ENCODE peak calls at places on chromosomes 3 and 15, in five cellular contexts. B, T, P, M and A are unnamed samples.

GRCh38 chr15:68228143-68228970 is 1.2 kb downstream of the CLN6 start:
- DNase-seq in B (no peak), T (no peak), P (peak; percentile 29), M (no peak), A (peak; percentile 14)

GRCh38 chr15:100595964-100596363 is 6.0 kb downstream of the LINS1 start:
- DNase-seq in B (no peak), T (no peak), P (peak; percentile 23), M (no peak), A (no peak)

GRCh38 chr15:92272106-92272505 is 121.6 kb upstream of the ST8SIA2 start:
- DNase-seq in B (no peak), T (no peak), P (no peak), M (no peak), A (no peak)

GRCh38 chr15:59696332-59696731 is 7.2 kb upstream of the BNIP2 start:
- DNase-seq in B (no peak), T (no peak), P (no peak), M (no peak), A (no peak)

GRCh38 chr3:133037440-133037839 is 751 bp upstream of the TMEM108 start:
- DNase-seq in B (no peak), T (no peak), P (no peak), M (no peak), A (no peak)

GRCh38 chr15:49675051-49675450 is 54.2 kb downstream of the DTWD1 start:
- DNase-seq in B (no peak), T (no peak), P (no peak), M (no peak), A (no peak)

GRCh38 chr3:171614318-171614967 is 154.2 kb upstream of the TNIK start:
- DNase-seq in B (peak; percentile 19), T (peak; percentile 61), P (peak; percentile 38), M (no peak), A (no peak)

GRCh38 chr15:74565381-74566085 is 24.5 kb downstream of the ARID3B start:
- DNase-seq in B (no peak), T (no peak), P (no peak), M (no peak), A (no peak)

GRCh38 chr15:75620043-75620775 is 5.3 kb downstream of the SNUPN start:
- DNase-seq in B (no peak), T (no peak), P (no peak), M (no peak), A (peak; percentile 34)

GRCh38 chr3:133208184-133208583 is 170.0 kb downstream of the TMEM108 start:
- DNase-seq in B (no peak), T (no peak), P (no peak), M (no peak), A (no peak)

GRCh38 chr3:158935846-158936245 is 134.0 kb downstream of the MFSD1 start:
- DNase-seq in B (no peak), T (no peak), P (no peak), M (no peak), A (no peak)

GRCh38 chr3:127454968-127455367 is 135.6 kb downstream of the TPRA1 start:
- DNase-seq in B (no peak), T (no peak), P (no peak), M (no peak), A (peak; percentile 49)

GRCh38 chr3:127456471-127457093 is 134.0 kb downstream of the TPRA1 start:
- DNase-seq in B (peak; percentile 32), T (no peak), P (no peak), M (peak; percentile 23), A (no peak)

GRCh38 chr3:127454051-127454450 is 136.5 kb downstream of the TPRA1 start:
- DNase-seq in B (peak; percentile 3), T (no peak), P (no peak), M (peak; percentile 1), A (peak; percentile 46)

GRCh38 chr3:127457094-127457475 is 133.4 kb downstream of the TPRA1 start:
- DNase-seq in B (peak; percentile 28), T (no peak), P (no peak), M (peak; percentile 60), A (peak; percentile 25)

GRCh38 chr3:127455541-127456450 is 134.7 kb downstream of the TPRA1 start:
- DNase-seq in B (peak; percentile 65), T (peak; percentile 86), P (peak; percentile 81), M (peak; percentile 64), A (peak; percentile 45)
- H3K4me3 ChIP-seq in B (no peak overlapping the region), T (peak overlapping the region; percentile 47), P (no peak overlapping the region), M (no peak overlapping the region), A (no peak overlapping the region)

GRCh38 chr3:135905058-135905724 is 60.3 kb upstream of the PPP2R3A start:
- DNase-seq in B (no peak), T (no peak), P (no peak), M (no peak), A (no peak)
- TF ChIP-seq CTCF in B (no peak), T (no peak), P (no peak), M (no peak), A (no peak)

GRCh38 chr3:50356553-50356952 is 2.8 kb downstream of the TMEM115 start:
- DNase-seq in B (peak; percentile 62), T (no peak), P (peak; percentile 38), M (no peak), A (no peak)

GRCh38 chr3:50358355-50358926 is 880 bp downstream of the TMEM115 start:
- DNase-seq in B (no peak), T (no peak), P (no peak), M (no peak), A (no peak)

GRCh38 chr3:50359760-50360110 is 414 bp upstream of the TMEM115 start:
- DNase-seq in B (no peak), T (no peak), P (no peak), M (no peak), A (no peak)

GRCh38 chr3:50355829-50356552 is 3.3 kb downstream of the TMEM115 start:
- DNase-seq in B (peak; percentile 45), T (no peak), P (no peak), M (no peak), A (no peak)

GRCh38 chr3:50358927-50359759 is at the start of gene TMEM115:
- DNase-seq in B (peak; percentile 98), T (peak; percentile 96), P (peak; percentile 88), M (peak; percentile 99), A (peak; percentile 99)
- TF ChIP-seq POLR2A in B (peak; percentile 44), T (no peak), P (peak; percentile 63), M (peak; percentile 73), A (no peak)

GRCh38 chr3:98534734-98535133 is 3.0 kb downstream of the GPR15 start:
- DNase-seq in B (no peak), T (no peak), P (no peak), M (no peak), A (no peak)

GRCh38 chr3:98532275-98532637 is 478 bp downstream of the GPR15 start:
- DNase-seq in B (no peak), T (no peak), P (no peak), M (no peak), A (no peak)

GRCh38 chr3:98536456-98537017 is 4.8 kb downstream of the GPR15 start:
- DNase-seq in B (no peak), T (no peak), P (no peak), M (no peak), A (no peak)

GRCh38 chr3:98532709-98533571 is 1.2 kb downstream of the GPR15 start:
- DNase-seq in B (no peak), T (no peak), P (no peak), M (no peak), A (no peak)

GRCh38 chr3:98534168-98534567 is 2.4 kb downstream of the GPR15 start:
- DNase-seq in B (no peak), T (no peak), P (no peak), M (no peak), A (no peak)
- H3K4me3 ChIP-seq in B (no peak overlapping the region), T (no peak overlapping the region), P (no peak overlapping the region), M (no peak overlapping the region), A (no peak overlapping the region)

DNA sequence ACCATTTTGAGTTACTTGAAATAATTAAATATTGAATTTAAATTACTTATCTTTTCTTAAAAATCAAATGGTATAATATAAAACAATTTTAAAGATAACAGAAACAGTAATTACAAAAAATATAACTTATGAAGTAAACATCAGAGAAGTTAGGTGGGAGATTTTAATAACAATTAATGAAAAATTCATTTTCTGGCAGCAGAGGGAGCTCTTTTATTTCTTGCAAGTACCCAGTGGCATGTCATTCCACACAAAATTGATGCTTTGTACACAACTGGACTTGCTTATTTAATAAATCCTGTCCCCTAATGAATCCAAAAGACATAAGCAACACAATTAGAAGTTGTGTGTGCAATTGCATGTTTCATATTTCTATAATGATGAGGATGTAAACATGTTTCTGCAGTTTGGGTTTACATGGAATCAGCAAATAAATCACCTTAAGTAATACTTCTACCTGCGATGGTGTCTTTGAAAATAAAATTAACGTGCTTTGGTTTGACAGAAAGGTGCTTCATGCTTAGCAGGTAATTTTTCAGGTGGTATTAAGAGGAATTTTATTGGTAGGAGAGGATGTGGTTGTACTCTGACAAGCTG is 861.3 kb downstream of the ZPLD1 start:
- DNase-seq in B (no peak), T (no peak), P (no peak), M (no peak), A (no peak)
- TF ChIP-seq CTCF in B (peak; percentile 13), T (no peak), P (no peak), M (no peak), A (no peak)

GRCh38 chr3:197750863-197751737 is 1.4 kb downstream of the FYTTD1 start:
- DNase-seq in B (peak; percentile 40), T (peak; percentile 80), P (no peak), M (peak; percentile 50), A (peak; percentile 63)

GRCh38 chr3:197748597-197749314 is 927 bp upstream of the FYTTD1 start:
- DNase-seq in B (no peak), T (no peak), P (no peak), M (no peak), A (no peak)

GRCh38 chr3:197749601-197750395 is at the start of gene FYTTD1:
- DNase-seq in B (peak; percentile 92), T (peak; percentile 97), P (peak; percentile 94), M (peak; percentile 88), A (peak; percentile 98)

GRCh38 chr3:197749315-197749600 is 425 bp upstream of the FYTTD1 start:
- DNase-seq in B (peak; percentile 58), T (no peak), P (peak; percentile 47), M (no peak), A (no peak)

GRCh38 chr3:197750396-197750831 is 731 bp downstream of the FYTTD1 start:
- DNase-seq in B (peak; percentile 64), T (peak; percentile 87), P (peak; percentile 43), M (peak; percentile 68), A (peak; percentile 47)
- TF ChIP-seq POLR2A in B (no peak), T (no peak), P (no peak), M (peak; percentile 67), A (no peak)

GRCh38 chr3:3129579-3129978 is 2.8 kb downstream of the TRNT1 start:
- DNase-seq in B (no peak), T (no peak), P (no peak), M (no peak), A (no peak)
- H3K4me3 ChIP-seq in B (no peak overlapping the region), T (no peak overlapping the region), P (no peak overlapping the region), M (no peak overlapping the region), A (no peak overlapping the region)

GRCh38 chr3:8669019-8669418 is 24.4 kb upstream of the SSUH2 start:
- DNase-seq in B (no peak), T (no peak), P (no peak), M (no peak), A (no peak)
- TF ChIP-seq CTCF in B (no peak), T (no peak), P (no peak), M (no peak), A (no peak)